ENCODE peak calls at places on chromosomes 6 and 20, in four cellular contexts. K, C, X and A are unnamed samples.

GRCh38 chr20:56373942-56374341 is 15.2 kb downstream of the FAM210B start:
- DNase-seq in K (peak; percentile 70), C (no peak), X (no peak), A (no peak)

GRCh38 chr6:91580635-91581034 is 993.8 kb upstream of the MAP3K7 start:
- DNase-seq in K (no peak), C (no peak), X (no peak), A (no peak)

GRCh38 chr6:43184268-43184985 is 2.4 kb downstream of the CUL9 start:
- DNase-seq in K (no peak), C (no peak), X (no peak), A (no peak)

GRCh38 chr20:61438285-61438684 is 186.2 kb downstream of the CDH4 start:
- DNase-seq in K (no peak), C (no peak), X (no peak), A (no peak)

GRCh38 chr20:47682916-47683315 is 102.4 kb downstream of the SULF2 start:
- DNase-seq in K (no peak), C (no peak), X (no peak), A (no peak)

GRCh38 chr6:163835772-163836171 is 421.3 kb downstream of the QKI start:
- DNase-seq in K (no peak), C (no peak), X (no peak), A (no peak)

GRCh38 chr6:103680116-103680515 is 1179.6 kb downstream of the HACE1 start:
- DNase-seq in K (no peak), C (no peak), X (no peak), A (no peak)

GRCh38 chr6:322205-322930 is 30.1 kb downstream of the DUSP22 start:
- DNase-seq in K (no peak), C (peak; percentile 67), X (no peak), A (no peak)

GRCh38 chr6:28258877-28259777 is at the start of gene NKAPL:
- DNase-seq in K (no peak), C (no peak), X (no peak), A (no peak)

GRCh38 chr6:87918461-87918941 is 129.1 kb upstream of the SPACA1 start:
- DNase-seq in K (no peak), C (no peak), X (no peak), A (no peak)

GRCh38 chr6:155201461-155202226 is 62.2 kb upstream of the CLDN20 start:
- DNase-seq in K (no peak), C (no peak), X (no peak), A (peak; percentile 32)

GRCh38 chr6:157223021-157223430 is 100.3 kb downstream of the TMEM242 start:
- DNase-seq in K (no peak), C (no peak), X (no peak), A (no peak)

GRCh38 chr6:125207956-125208355 is 54.4 kb downstream of the TPD52L1 start:
- DNase-seq in K (no peak), C (no peak), X (no peak), A (no peak)

GRCh38 chr20:48041078-48041780 is 255.9 kb upstream of the SULF2 start:
- DNase-seq in K (no peak), C (no peak), X (no peak), A (no peak)

GRCh38 chr20:10370091-10370887 is 63.7 kb downstream of the MKKS start:
- DNase-seq in K (peak; percentile 99), C (no peak), X (no peak), A (no peak)

GRCh38 chr6:136963259-136963658 is 41.2 kb downstream of the SLC35D3 start:
- DNase-seq in K (no peak), C (no peak), X (no peak), A (no peak)

GRCh38 chr20:39206899-39207564 is 244.9 kb downstream of the DHX35 start:
- DNase-seq in K (no peak), C (no peak), X (no peak), A (no peak)

GRCh38 chr6:17907467-17908229 is 79.8 kb downstream of the KIF13A start:
- DNase-seq in K (peak; percentile 52), C (peak; percentile 73), X (no peak), A (no peak)

GRCh38 chr6:148395583-148396101 is 53.0 kb downstream of the SASH1 start:
- DNase-seq in K (no peak), C (no peak), X (no peak), A (no peak)

GRCh38 chr20:49823152-49823847 is 10.7 kb downstream of the SLC9A8 start:
- DNase-seq in K (no peak), C (no peak), X (peak; percentile 66), A (no peak)
- TF ChIP-seq BHLHE40 in K (no peak), C (no peak), X (peak; percentile 47), A (no peak)

GRCh38 chr6:15460110-15460727 is 202.6 kb downstream of the DTNBP1 start:
- DNase-seq in K (no peak), C (no peak), X (no peak), A (no peak)
- TF ChIP-seq FOXM1 in K (no peak), C (no peak), X (no peak), A (no peak)

GRCh38 chr6:50025258-50025657 is 3.5 kb upstream of the DEFB110 start:
- DNase-seq in K (no peak), C (no peak), X (no peak), A (no peak)

GRCh38 chr6:50030350-50030749 is 8.6 kb upstream of the DEFB110 start:
- DNase-seq in K (no peak), C (no peak), X (no peak), A (no peak)

GRCh38 chr6:50030777-50031562 is 9.2 kb upstream of the DEFB110 start:
- DNase-seq in K (peak; percentile 47), C (peak; percentile 12), X (no peak), A (peak; percentile 52)
- TF ChIP-seq BHLHE40 in K (no peak), C (no peak), X (no peak), A (no peak)

DNA sequence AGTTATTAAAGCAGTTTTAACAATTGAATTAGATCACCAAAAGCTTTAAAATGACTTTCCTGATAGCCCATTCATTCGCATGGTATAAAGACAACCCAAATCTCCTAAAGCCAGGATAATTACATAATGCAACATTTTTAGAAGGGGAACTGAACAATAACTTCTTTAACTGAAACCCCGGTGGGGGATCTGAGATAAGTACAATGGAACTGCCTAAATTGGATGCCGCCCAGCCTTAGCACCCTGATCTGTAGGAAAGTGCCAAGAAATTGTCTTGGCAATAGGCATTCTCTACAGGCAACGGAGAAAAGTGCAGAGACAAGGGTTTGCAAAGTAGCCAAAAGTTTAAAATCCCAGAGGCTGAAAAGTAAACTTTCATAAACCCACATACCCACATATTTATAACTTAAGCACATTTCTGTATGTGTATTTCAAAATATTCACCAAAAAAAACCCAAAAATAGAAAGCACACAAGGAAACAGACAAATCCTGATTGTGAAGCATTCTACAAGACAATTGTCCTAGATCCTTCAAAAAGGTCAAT is 98.8 kb upstream of the BEND6 start:
- DNase-seq in K (no peak), C (no peak), X (no peak), A (no peak)
- TF ChIP-seq FOXM1 in K (no peak), C (no peak), X (no peak), A (no peak)

GRCh38 chr20:63122626-63123025 is 93.3 kb downstream of the YTHDF1 start:
- DNase-seq in K (no peak), C (no peak), X (no peak), A (no peak)
- TF ChIP-seq BHLHE40 in K (no peak), C (no peak), X (no peak), A (no peak)

DNA sequence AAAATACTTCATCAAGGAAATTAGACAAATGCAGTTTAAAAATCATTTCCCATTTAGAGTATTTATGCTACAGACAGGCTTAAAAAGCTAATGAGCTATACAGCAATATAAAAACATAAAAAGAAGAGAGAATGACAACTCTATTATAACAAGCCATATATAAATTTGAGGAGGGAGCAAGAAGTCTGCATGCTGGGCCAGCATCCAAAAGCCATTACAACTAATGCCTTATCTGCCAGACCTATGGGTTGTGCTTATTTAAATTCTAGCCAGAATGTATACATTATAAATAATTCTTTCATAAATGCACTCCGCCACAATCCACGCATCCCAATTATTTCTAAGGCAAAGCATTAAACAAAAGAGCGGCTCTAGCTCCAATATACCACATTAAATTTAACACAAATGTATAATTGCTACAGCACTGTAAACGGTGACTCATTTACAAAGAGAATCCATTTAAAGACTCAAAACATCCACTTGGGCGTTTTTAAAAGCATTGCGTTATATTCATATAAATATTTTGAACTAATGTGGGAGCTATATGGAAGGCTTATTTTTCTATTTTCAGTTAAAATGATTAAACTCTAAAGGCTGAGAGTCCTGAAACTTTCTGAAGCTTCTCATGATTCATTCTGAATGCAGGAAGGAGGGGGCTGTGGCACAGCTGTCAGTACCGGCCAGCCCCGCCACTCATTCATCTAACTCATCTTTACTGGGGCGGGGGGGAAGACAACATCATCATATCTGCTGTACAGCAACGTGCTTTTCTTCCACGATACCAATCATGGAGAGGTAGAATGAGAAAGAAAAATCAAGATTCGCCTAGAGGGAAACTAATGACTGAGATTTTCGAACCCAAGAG is 37.7 kb upstream of the RAB22A start:
- DNase-seq in K (no peak), C (no peak), X (no peak), A (no peak)
- TF ChIP-seq FOXM1 in K (no peak), C (no peak), X (no peak), A (no peak)

GRCh38 chr20:44264287-44264686 is 17.2 kb downstream of the GDAP1L1 start:
- DNase-seq in K (no peak), C (no peak), X (no peak), A (no peak)
- TF ChIP-seq BHLHE40 in K (no peak), C (no peak), X (no peak), A (no peak)